ENCODE peak calls at places on chromosomes 13 and 19, in four cellular contexts. L is A673, F is AG04450, P is progenitor cell of endocrine pancreas. H is an unnamed sample.

GRCh38 chr13:111658150-111659100 is 338.0 kb downstream of the TEX29 start:
- DNase-seq in F (no peak), P (peak), L (peak), H (peak)

GRCh38 chr19:2650515-2650914 is 52.0 kb downstream of the GNG7 start:
- DNase-seq in P (no peak), F (no peak), L (no peak), H (no peak)

GRCh38 chr13:104534847-104535246 is 1468.6 kb upstream of the SLC10A2 start:
- DNase-seq in P (no peak), L (peak), F (no peak), H (peak)

GRCh38 chr13:26785845-26786630 is 25.5 kb upstream of the GPR12 start:
- DNase-seq in P (no peak), L (peak), F (no peak), H (peak)

GRCh38 chr19:42206871-42207755 is 10.4 kb downstream of the DEDD2 start:
- DNase-seq in F (no peak), P (no peak), L (no peak), H (no peak)

GRCh38 chr13:114030666-114031610 is 57.1 kb upstream of the C13orf46 start:
- DNase-seq in P (no peak), L (no peak), F (no peak), H (no peak)

GRCh38 chr19:34732548-34733255 is 1.3 kb upstream of the ZNF181 start:
- DNase-seq in L (no peak), F (no peak), P (no peak), H (no peak)

GRCh38 chr13:29369060-29369743 is 226.3 kb downstream of the SLC7A1 start:
- DNase-seq in F (no peak), L (peak), P (no peak), H (peak)

GRCh38 chr13:63693696-63694095 is 2278.0 kb upstream of the PCDH20 start:
- DNase-seq in P (no peak), L (no peak), F (no peak), H (no peak)

GRCh38 chr19:18153555-18154134 is 682 bp downstream of the PIK3R2 start:
- DNase-seq in F (no peak), L (no peak), P (no peak), H (peak)

GRCh38 chr19:10019246-10019645 is 6.0 kb downstream of the RDH8 start:
- DNase-seq in L (no peak), F (no peak), P (no peak), H (no peak)

GRCh38 chr19:39246951-39247669 is 1.5 kb downstream of the IFNL4 start:
- DNase-seq in P (no peak), L (peak), F (no peak), H (peak)

GRCh38 chr13:99237981-99238662 is 20.1 kb downstream of the GPR18 start:
- DNase-seq in F (no peak), L (no peak), P (no peak), H (no peak)

GRCh38 chr13:36666482-36667264 is 7.1 kb upstream of the SERTM1 start:
- DNase-seq in P (no peak), F (no peak), L (no peak), H (no peak)

GRCh38 chr13:22696433-22696832 is 484.3 kb upstream of the SGCG start:
- DNase-seq in L (no peak), P (no peak), F (no peak), H (no peak)

GRCh38 chr13:31045621-31046081 is 113.2 kb downstream of the TEX26 start:
- DNase-seq in P (no peak), F (peak), L (peak), H (no peak)

GRCh38 chr19:34188388-34188787 is 16.1 kb downstream of the LSM14A start:
- DNase-seq in L (no peak), F (no peak), P (no peak), H (no peak)

GRCh38 chr19:7932276-7932929 is 6.5 kb upstream of the CTXN1 start:
- DNase-seq in F (no peak), L (no peak), P (no peak), H (no peak)

GRCh38 chr13:78183737-78184136 is 265.1 kb upstream of the EDNRB start:
- DNase-seq in L (no peak), F (no peak), P (no peak), H (no peak)

GRCh38 chr19:54298357-54299125 is 14.4 kb downstream of the LILRA5 start:
- DNase-seq in P (no peak), F (no peak), L (no peak), H (no peak)

GRCh38 chr13:99227909-99228688 is 27.4 kb downstream of the UBAC2 start:
- DNase-seq in P (no peak), L (no peak), F (no peak), H (no peak)

GRCh38 chr13:109336730-109337129 is 449.7 kb downstream of the IRS2 start:
- DNase-seq in F (no peak), L (no peak), P (no peak), H (no peak)

GRCh38 chr19:18160792-18161690 is 8.1 kb downstream of the PIK3R2 start:
- DNase-seq in L (peak), P (peak), F (no peak), H (peak)

GRCh38 chr13:99856021-99856420 is 115.5 kb downstream of the ZIC5 start:
- DNase-seq in F (no peak), L (peak), P (no peak), H (no peak)

GRCh38 chr13:27958928-27959539 is 10.1 kb downstream of the CDX2 start:
- DNase-seq in F (no peak), L (no peak), P (no peak), H (no peak)

GRCh38 chr13:27961227-27962085 is 7.7 kb downstream of the CDX2 start:
- DNase-seq in P (no peak), F (no peak), L (no peak), H (no peak)

GRCh38 chr13:27962128-27962841 is 6.8 kb downstream of the CDX2 start:
- DNase-seq in F (no peak), P (no peak), L (no peak), H (peak)

GRCh38 chr13:27959976-27960361 is 9.1 kb downstream of the CDX2 start:
- DNase-seq in P (no peak), L (no peak), F (no peak), H (no peak)

DNA sequence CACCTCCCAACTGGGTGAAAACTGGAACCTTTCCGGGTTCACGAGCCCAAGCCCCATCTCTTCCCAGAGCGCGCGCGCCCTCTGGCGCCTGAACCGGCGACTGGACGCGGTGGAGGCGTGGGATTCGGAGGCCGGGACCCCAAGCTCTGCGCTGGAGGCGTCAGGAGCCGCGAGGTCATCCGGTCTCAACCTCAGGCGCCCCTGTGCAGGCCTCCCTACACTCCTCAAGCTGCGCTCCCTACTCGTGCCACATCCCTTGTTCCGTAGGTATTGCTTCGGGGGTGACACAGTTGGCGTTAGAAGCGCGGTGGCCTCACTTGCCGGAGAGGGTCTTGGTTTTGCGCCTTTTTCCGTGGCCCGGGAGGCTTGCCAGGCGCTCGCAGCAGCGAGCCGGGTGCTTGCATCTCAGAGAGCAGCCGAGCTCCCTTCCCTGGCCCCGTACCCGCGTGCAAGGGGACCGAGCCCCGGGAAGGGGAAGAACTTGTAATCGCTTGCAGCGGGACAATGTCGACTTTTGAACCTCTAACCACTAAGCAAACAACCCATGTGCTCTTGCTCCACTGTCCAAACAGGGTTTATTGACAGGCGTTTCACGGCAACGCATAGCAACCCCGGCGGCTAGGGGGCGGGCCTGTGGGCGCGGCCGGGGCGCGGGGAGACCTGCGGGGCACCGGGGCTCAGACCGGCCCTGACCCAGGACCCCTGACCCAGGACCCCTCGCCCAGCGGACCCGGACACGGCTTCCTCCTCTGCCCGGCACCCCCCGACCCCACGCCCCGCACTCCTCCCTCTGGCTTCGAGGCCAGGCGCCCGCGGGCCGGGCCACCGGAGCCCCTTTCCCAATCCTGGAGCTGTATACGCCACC is 8.5 kb downstream of the CDX2 start:
- DNase-seq in F (no peak), P (peak), L (peak), H (peak)
- TF ChIP-seq CTCF in F (peak), P (peak), L (peak), H (peak)

DNA sequence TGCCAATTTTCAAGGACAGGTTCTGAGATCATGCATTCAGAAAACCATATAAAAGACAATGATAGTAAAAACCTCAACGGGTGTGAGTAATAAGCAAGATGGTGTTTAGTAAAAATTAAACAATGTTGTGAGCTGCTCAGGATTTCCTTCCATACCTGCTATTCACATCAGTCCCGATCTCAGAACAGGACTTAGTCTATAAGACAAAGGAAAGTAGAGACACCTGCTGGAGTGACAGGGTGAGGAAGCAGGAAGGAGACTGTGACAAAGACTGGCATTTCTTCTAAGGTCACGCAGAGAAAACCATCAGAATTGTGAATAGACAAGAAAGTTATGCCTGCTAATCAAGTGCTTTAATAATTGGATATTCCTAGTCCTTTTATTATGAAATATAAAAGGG is 648.0 kb downstream of the DACH1 start:
- DNase-seq in F (no peak), L (peak), P (no peak), H (no peak)
- TF ChIP-seq CTCF in F (no peak), L (no peak), P (peak), H (peak)

GRCh38 chr19:16382775-16383543 is 58.3 kb downstream of the KLF2 start:
- DNase-seq in L (peak), P (peak), F (peak), H (peak)
- TF ChIP-seq CTCF in L (peak), P (peak), F (peak), H (peak)

GRCh38 chr19:3975637-3976087 is 4.8 kb upstream of the DAPK3 start:
- DNase-seq in P (no peak), F (no peak), L (no peak), H (no peak)

GRCh38 chr19:3976495-3977241 is 5.8 kb upstream of the DAPK3 start:
- DNase-seq in P (no peak), L (no peak), F (no peak), H (no peak)

GRCh38 chr19:3979289-3979673 is 6.0 kb downstream of the EEF2 start:
- DNase-seq in P (no peak), F (no peak), L (no peak), H (no peak)

GRCh38 chr19:3978145-3978544 is 7.1 kb downstream of the EEF2 start:
- DNase-seq in P (no peak), L (no peak), F (no peak), H (no peak)

GRCh38 chr19:3977242-3978143 is 6.6 kb upstream of the DAPK3 start:
- DNase-seq in F (no peak), P (no peak), L (no peak), H (peak)
- TF ChIP-seq CTCF in F (peak), P (peak), L (no peak), H (no peak)

GRCh38 chr19:15437355-15438123 is 12.2 kb downstream of the WIZ start:
- DNase-seq in F (no peak), L (no peak), P (no peak), H (no peak)
- TF ChIP-seq CTCF in F (peak), L (no peak), P (no peak), H (no peak)

GRCh38 chr19:36837902-36838783 is at the start of gene ZNF790:
- DNase-seq in P (peak), F (peak), L (peak), H (peak)
- TF ChIP-seq CTCF in P (no peak), F (no peak), L (no peak), H (no peak)

GRCh38 chr19:3783660-3784584 is 2.3 kb downstream of the MATK start:
- DNase-seq in L (no peak), P (no peak), F (no peak), H (no peak)
- TF ChIP-seq CTCF in L (peak), P (peak), F (no peak), H (peak)

DNA sequence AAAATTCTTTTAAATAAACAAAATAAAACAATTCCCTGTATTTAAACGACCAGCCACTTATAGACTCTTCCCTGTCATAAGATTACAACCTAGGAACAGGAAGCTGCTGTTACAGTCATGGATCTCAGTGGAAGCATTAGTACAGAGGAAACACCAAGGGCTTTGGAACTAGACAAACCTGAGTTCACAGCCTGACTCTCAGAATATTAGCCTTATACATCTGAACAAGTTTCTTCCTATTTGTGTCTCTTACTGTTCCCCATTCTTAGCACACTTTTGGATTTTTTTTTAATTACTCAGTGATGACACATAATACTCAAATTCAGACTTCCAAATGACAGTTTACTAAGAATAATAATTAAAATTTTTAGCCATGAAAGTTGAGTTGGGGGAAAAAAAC is 46.1 kb downstream of the ZDHHC20 start:
- DNase-seq in P (no peak), F (no peak), L (no peak), H (no peak)
- TF ChIP-seq CTCF in P (no peak), F (no peak), L (no peak), H (no peak)

GRCh38 chr19:52296773-52297600 is at the start of gene ZNF480:
- DNase-seq in F (peak), P (peak), L (peak), H (peak)
- TF ChIP-seq CTCF in F (peak), P (peak), L (no peak), H (no peak)

DNA sequence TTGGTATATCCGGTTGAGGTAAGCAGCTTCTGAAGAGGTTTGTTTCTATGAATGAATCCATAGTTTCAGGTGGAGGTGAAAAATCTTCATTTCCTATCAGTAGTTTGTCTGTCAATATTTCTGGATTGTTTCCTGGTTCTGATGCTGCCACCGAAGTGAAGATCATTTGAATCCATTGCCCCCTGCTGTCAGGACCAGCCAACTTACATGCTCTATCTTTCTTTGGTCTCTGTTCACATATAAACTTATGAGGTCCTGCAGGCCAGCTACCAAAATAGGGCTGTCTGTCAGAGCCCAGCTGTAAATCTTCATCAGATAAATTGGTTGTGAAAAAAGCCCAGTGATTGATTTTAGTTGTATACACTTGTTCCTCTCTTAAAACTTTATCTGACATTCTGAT is 15.2 kb upstream of the N4BP2L1 start:
- DNase-seq in P (no peak), F (no peak), L (no peak), H (no peak)
- TF ChIP-seq CTCF in P (peak), F (peak), L (peak), H (no peak)

H was measured in nephron progenitor cell.